ENCODE peak calls at places on chromosomes 12 and 14, in ten cellular contexts. One of them, this sample, is unnamed.

GRCh38 chr12:105765053-105766019 is 373.4 kb downstream of the NUAK1 start:
- DNase-seq in neural progenitor cell: no peak
- DNase-seq in OCI-LY7: no peak
- DNase-seq in fibroblast of mammary gland: no peak
- DNase-seq in astrocyte of the cerebellum: no peak
- DNase-seq in transverse colon: no peak
- DNase-seq in adrenal gland: no peak
- DNase-seq in AG10803: no peak
- DNase-seq in astrocyte: no peak
- DNase-seq in stomach: no peak
- DNase-seq in this sample: peak

GRCh38 chr12:88985631-88986030 is 366.7 kb downstream of the DUSP6 start:
- DNase-seq in neural progenitor cell: no peak
- DNase-seq in OCI-LY7: no peak
- DNase-seq in fibroblast of mammary gland: no peak
- DNase-seq in astrocyte of the cerebellum: no peak
- DNase-seq in transverse colon: no peak
- DNase-seq in adrenal gland: no peak
- DNase-seq in AG10803: peak
- DNase-seq in astrocyte: peak
- DNase-seq in stomach: no peak
- DNase-seq in this sample: no peak

GRCh38 chr12:122094735-122095561 is 16.4 kb downstream of the MLXIP start:
- DNase-seq in neural progenitor cell: no peak
- DNase-seq in OCI-LY7: no peak
- DNase-seq in fibroblast of mammary gland: peak
- DNase-seq in astrocyte of the cerebellum: no peak
- DNase-seq in transverse colon: no peak
- DNase-seq in adrenal gland: no peak
- DNase-seq in AG10803: no peak
- DNase-seq in astrocyte: peak
- DNase-seq in stomach: no peak
- DNase-seq in this sample: no peak

GRCh38 chr12:22118206-22118605 is 72.2 kb downstream of the CMAS start:
- DNase-seq in neural progenitor cell: no peak
- DNase-seq in OCI-LY7: no peak
- DNase-seq in fibroblast of mammary gland: no peak
- DNase-seq in astrocyte of the cerebellum: no peak
- DNase-seq in transverse colon: no peak
- DNase-seq in adrenal gland: peak
- DNase-seq in AG10803: no peak
- DNase-seq in astrocyte: no peak
- DNase-seq in stomach: no peak
- DNase-seq in this sample: no peak

GRCh38 chr14:103846569-103847438 is 571 bp downstream of the PPP1R13B start:
- DNase-seq in neural progenitor cell: peak
- DNase-seq in OCI-LY7: peak
- DNase-seq in fibroblast of mammary gland: no peak
- DNase-seq in astrocyte of the cerebellum: no peak
- DNase-seq in transverse colon: peak
- DNase-seq in adrenal gland: peak
- DNase-seq in AG10803: no peak
- DNase-seq in astrocyte: no peak
- DNase-seq in stomach: peak
- DNase-seq in this sample: peak

GRCh38 chr12:88420460-88420859 is 159.8 kb downstream of the KITLG start:
- DNase-seq in neural progenitor cell: no peak
- DNase-seq in OCI-LY7: no peak
- DNase-seq in fibroblast of mammary gland: peak
- DNase-seq in astrocyte of the cerebellum: peak
- DNase-seq in transverse colon: no peak
- DNase-seq in adrenal gland: no peak
- DNase-seq in AG10803: peak
- DNase-seq in astrocyte: peak
- DNase-seq in stomach: no peak
- DNase-seq in this sample: no peak

GRCh38 chr12:81369175-81369574 is 291.3 kb downstream of the ACSS3 start:
- DNase-seq in neural progenitor cell: no peak
- DNase-seq in OCI-LY7: no peak
- DNase-seq in fibroblast of mammary gland: no peak
- DNase-seq in astrocyte of the cerebellum: no peak
- DNase-seq in transverse colon: no peak
- DNase-seq in adrenal gland: no peak
- DNase-seq in AG10803: no peak
- DNase-seq in astrocyte: no peak
- DNase-seq in stomach: no peak
- DNase-seq in this sample: no peak

GRCh38 chr12:32254260-32254659 is 145.1 kb upstream of the FGD4 start:
- DNase-seq in neural progenitor cell: no peak
- DNase-seq in OCI-LY7: no peak
- DNase-seq in fibroblast of mammary gland: no peak
- DNase-seq in astrocyte of the cerebellum: no peak
- DNase-seq in transverse colon: no peak
- DNase-seq in adrenal gland: no peak
- DNase-seq in AG10803: no peak
- DNase-seq in astrocyte: no peak
- DNase-seq in stomach: no peak
- DNase-seq in this sample: no peak

DNA sequence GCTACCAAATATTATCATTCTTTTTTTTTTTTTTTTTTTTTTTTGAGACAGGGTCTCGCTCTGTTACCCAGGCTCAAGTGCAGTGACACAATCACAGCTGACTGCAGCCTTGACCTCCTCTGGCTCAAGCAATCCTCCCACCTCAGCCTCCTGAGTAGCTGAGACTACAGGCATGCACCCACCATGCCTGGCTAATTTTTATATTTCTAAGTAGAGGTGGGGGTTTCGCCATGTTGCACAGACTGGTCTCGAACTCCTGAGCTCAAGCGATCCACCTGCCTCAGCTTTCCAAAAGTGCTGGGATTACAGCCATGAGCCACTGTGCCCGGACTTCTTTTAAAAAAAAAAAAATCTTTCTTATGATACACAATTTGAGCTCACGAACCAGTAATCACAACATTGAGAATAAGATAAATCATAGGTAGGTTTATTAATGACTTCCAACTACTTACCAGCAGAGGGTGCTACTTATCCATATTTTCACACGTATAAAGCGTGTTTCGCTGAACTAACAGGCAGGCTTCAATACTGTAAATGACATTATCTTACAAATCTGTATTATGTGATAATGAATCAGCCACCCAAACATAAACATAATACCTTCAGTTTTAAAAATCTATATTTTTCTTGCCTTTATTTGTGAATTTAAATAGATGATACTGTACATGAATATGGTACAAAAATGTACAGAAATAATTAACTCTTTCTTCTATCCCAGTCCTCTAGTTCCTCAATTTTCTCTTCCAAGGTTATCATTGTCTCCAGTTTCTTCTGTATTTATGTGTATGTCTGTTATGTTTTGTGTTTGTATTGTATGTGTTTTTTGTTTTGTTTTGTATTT is 42.5 kb upstream of the BCAT1 start:
- DNase-seq in neural progenitor cell: peak
- DNase-seq in OCI-LY7: peak
- DNase-seq in fibroblast of mammary gland: peak
- DNase-seq in astrocyte of the cerebellum: peak
- DNase-seq in transverse colon: no peak
- DNase-seq in adrenal gland: no peak
- DNase-seq in AG10803: peak
- DNase-seq in astrocyte: peak
- DNase-seq in stomach: no peak
- DNase-seq in this sample: peak
- TF ChIP-seq CTCF in neural progenitor cell: peak
- TF ChIP-seq CTCF in OCI-LY7: peak
- TF ChIP-seq CTCF in fibroblast of mammary gland: peak
- TF ChIP-seq CTCF in astrocyte of the cerebellum: peak
- TF ChIP-seq CTCF in transverse colon: peak
- TF ChIP-seq CTCF in adrenal gland: peak
- TF ChIP-seq CTCF in AG10803: peak
- TF ChIP-seq CTCF in astrocyte: peak
- TF ChIP-seq CTCF in stomach: no peak
- TF ChIP-seq CTCF in this sample: peak

GRCh38 chr12:124381454-124382207 is 86.7 kb downstream of the RFLNA start:
- DNase-seq in neural progenitor cell: no peak
- DNase-seq in OCI-LY7: no peak
- DNase-seq in fibroblast of mammary gland: peak
- DNase-seq in astrocyte of the cerebellum: no peak
- DNase-seq in transverse colon: peak
- DNase-seq in adrenal gland: peak
- DNase-seq in AG10803: peak
- DNase-seq in astrocyte: peak
- DNase-seq in stomach: peak
- DNase-seq in this sample: no peak
- H3K4me3 ChIP-seq in neural progenitor cell: no peak
- H3K4me3 ChIP-seq in OCI-LY7: no peak
- H3K4me3 ChIP-seq in fibroblast of mammary gland: no peak
- H3K4me3 ChIP-seq in astrocyte of the cerebellum: no peak
- H3K4me3 ChIP-seq in transverse colon: no peak
- H3K4me3 ChIP-seq in adrenal gland: no peak
- H3K4me3 ChIP-seq in AG10803: no peak
- H3K4me3 ChIP-seq in astrocyte: no peak
- H3K4me3 ChIP-seq in stomach: no peak
- H3K4me3 ChIP-seq in this sample: no peak

GRCh38 chr12:101209319-101210302 is at the start of gene SLC5A8:
- DNase-seq in neural progenitor cell: peak
- DNase-seq in OCI-LY7: no peak
- DNase-seq in fibroblast of mammary gland: no peak
- DNase-seq in astrocyte of the cerebellum: no peak
- DNase-seq in transverse colon: peak
- DNase-seq in adrenal gland: peak
- DNase-seq in AG10803: no peak
- DNase-seq in astrocyte: no peak
- DNase-seq in stomach: no peak
- DNase-seq in this sample: no peak

GRCh38 chr12:101204598-101205304 is 5.3 kb downstream of the SLC5A8 start:
- DNase-seq in neural progenitor cell: peak
- DNase-seq in OCI-LY7: no peak
- DNase-seq in fibroblast of mammary gland: no peak
- DNase-seq in astrocyte of the cerebellum: no peak
- DNase-seq in transverse colon: no peak
- DNase-seq in adrenal gland: peak
- DNase-seq in AG10803: no peak
- DNase-seq in astrocyte: no peak
- DNase-seq in stomach: no peak
- DNase-seq in this sample: peak

DNA sequence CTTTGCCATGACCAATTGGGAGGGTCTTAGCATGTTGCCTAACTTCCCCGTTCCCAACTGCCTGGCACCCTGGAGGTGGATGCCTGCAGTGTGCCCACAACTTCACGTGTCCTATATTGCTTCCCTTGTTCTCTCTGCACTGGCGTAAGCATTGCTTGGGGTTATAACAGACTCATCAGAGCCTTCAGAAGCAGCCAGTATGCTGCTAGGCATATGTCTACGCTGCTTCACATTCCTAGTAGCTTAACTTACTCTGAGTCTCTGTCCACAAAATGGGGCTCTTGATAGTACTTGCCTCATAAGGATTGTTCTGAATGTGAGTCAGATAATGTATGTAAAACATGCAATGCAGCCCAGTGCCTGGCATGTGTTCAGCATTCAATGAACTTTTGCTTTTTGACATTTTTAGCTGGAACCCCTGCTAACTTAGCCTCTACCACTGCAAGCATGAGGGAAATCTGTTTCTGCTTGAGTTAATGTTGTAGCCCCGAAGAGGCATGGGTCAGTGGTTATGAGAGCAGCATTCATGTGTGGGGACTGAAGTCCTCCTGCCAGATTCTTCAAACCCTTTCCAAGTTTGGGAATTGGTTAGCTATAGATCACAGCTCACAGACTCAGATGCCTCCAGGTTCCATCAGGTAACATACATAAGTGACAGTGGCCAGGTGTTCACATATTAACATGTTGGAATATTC is 2.8 kb downstream of the SLC5A8 start:
- DNase-seq in neural progenitor cell: no peak
- DNase-seq in OCI-LY7: no peak
- DNase-seq in fibroblast of mammary gland: no peak
- DNase-seq in astrocyte of the cerebellum: no peak
- DNase-seq in transverse colon: no peak
- DNase-seq in adrenal gland: no peak
- DNase-seq in AG10803: no peak
- DNase-seq in astrocyte: no peak
- DNase-seq in stomach: no peak
- DNase-seq in this sample: no peak
- TF ChIP-seq CTCF in neural progenitor cell: no peak
- TF ChIP-seq CTCF in OCI-LY7: no peak
- TF ChIP-seq CTCF in fibroblast of mammary gland: no peak
- TF ChIP-seq CTCF in astrocyte of the cerebellum: no peak
- TF ChIP-seq CTCF in transverse colon: no peak
- TF ChIP-seq CTCF in adrenal gland: no peak
- TF ChIP-seq CTCF in AG10803: no peak
- TF ChIP-seq CTCF in astrocyte: no peak
- TF ChIP-seq CTCF in stomach: no peak
- TF ChIP-seq CTCF in this sample: no peak

GRCh38 chr12:115511305-115511704 is 766.2 kb downstream of the MED13L start:
- DNase-seq in neural progenitor cell: no peak
- DNase-seq in OCI-LY7: no peak
- DNase-seq in fibroblast of mammary gland: no peak
- DNase-seq in astrocyte of the cerebellum: no peak
- DNase-seq in transverse colon: no peak
- DNase-seq in adrenal gland: no peak
- DNase-seq in AG10803: no peak
- DNase-seq in astrocyte: no peak
- DNase-seq in stomach: no peak
- DNase-seq in this sample: no peak

GRCh38 chr12:115507951-115508722 is 769.4 kb downstream of the MED13L start:
- DNase-seq in neural progenitor cell: peak
- DNase-seq in OCI-LY7: no peak
- DNase-seq in fibroblast of mammary gland: no peak
- DNase-seq in astrocyte of the cerebellum: no peak
- DNase-seq in transverse colon: peak
- DNase-seq in adrenal gland: peak
- DNase-seq in AG10803: no peak
- DNase-seq in astrocyte: no peak
- DNase-seq in stomach: no peak
- DNase-seq in this sample: no peak

GRCh38 chr12:115508990-115509389 is 768.5 kb downstream of the MED13L start:
- DNase-seq in neural progenitor cell: no peak
- DNase-seq in OCI-LY7: no peak
- DNase-seq in fibroblast of mammary gland: no peak
- DNase-seq in astrocyte of the cerebellum: no peak
- DNase-seq in transverse colon: no peak
- DNase-seq in adrenal gland: no peak
- DNase-seq in AG10803: no peak
- DNase-seq in astrocyte: no peak
- DNase-seq in stomach: no peak
- DNase-seq in this sample: no peak

GRCh38 chr12:115506822-115507629 is 770.5 kb downstream of the MED13L start:
- DNase-seq in neural progenitor cell: peak
- DNase-seq in OCI-LY7: no peak
- DNase-seq in fibroblast of mammary gland: peak
- DNase-seq in astrocyte of the cerebellum: no peak
- DNase-seq in transverse colon: peak
- DNase-seq in adrenal gland: no peak
- DNase-seq in AG10803: no peak
- DNase-seq in astrocyte: no peak
- DNase-seq in stomach: no peak
- DNase-seq in this sample: no peak

DNA sequence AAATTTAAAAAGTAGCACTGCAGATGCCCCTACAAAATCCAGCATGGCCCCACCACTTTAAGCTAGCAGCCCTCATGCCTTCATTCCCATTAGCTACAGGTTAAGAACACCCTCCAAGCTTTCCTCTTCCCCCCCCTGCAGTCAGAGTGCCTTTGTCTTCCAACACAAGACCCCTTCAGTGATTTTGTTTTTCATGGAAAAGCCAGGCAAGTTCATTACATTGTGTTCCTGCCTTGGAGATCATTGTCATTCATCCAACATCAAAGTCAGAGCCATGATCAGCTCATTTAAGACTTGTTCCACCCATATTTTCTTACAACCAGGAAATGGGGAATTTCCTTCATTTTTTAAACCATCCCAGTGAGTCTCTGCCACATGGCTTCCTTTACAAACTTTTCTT is 765.5 kb downstream of the MED13L start:
- DNase-seq in neural progenitor cell: peak
- DNase-seq in OCI-LY7: no peak
- DNase-seq in fibroblast of mammary gland: no peak
- DNase-seq in astrocyte of the cerebellum: no peak
- DNase-seq in transverse colon: no peak
- DNase-seq in adrenal gland: no peak
- DNase-seq in AG10803: no peak
- DNase-seq in astrocyte: no peak
- DNase-seq in stomach: no peak
- DNase-seq in this sample: no peak
- H3K4me3 ChIP-seq in neural progenitor cell: no peak
- H3K4me3 ChIP-seq in OCI-LY7: no peak
- H3K4me3 ChIP-seq in fibroblast of mammary gland: no peak
- H3K4me3 ChIP-seq in astrocyte of the cerebellum: no peak
- H3K4me3 ChIP-seq in transverse colon: no peak
- H3K4me3 ChIP-seq in adrenal gland: no peak
- H3K4me3 ChIP-seq in AG10803: no peak
- H3K4me3 ChIP-seq in astrocyte: no peak
- H3K4me3 ChIP-seq in stomach: no peak
- H3K4me3 ChIP-seq in this sample: no peak

This sample was measured in GM12865.